ENCODE peak calls at places on chromosomes 4 and X, in nine cellular contexts. Z is activated gamma-delta T cell treated with Interleukin-2 at 50 U/mL for 16 hours; V is activated CD4-positive, alpha-beta T cell treated with anti-CD3 and anti-CD28 coated beads, Interleukin-2, amount 50 U/mL, for 1 hour; U is HT-29; T is anterior cingulate cortex; L is NCI-H774; A is nucleus accumbens; S is naive thymus-derived CD8-positive, alpha-beta T cell; Q is activated CD8-positive, alpha-beta memory T cell treated with anti-CD3 and anti-CD28 coated beads, Interleukin-2, amount 50 U/mL, for 4 hours. F is an unnamed sample.

GRCh38 chr4:24892778-24893177 is 20.1 kb downstream of the CCDC149 start:
- DNase-seq in S (no peak), Q (no peak), L (no peak), V (no peak), A (no peak), T (no peak), U (no peak), Z (no peak), F (no peak)

GRCh38 chrX:140664939-140665338 is 44.6 kb upstream of the LINC00632 start:
- DNase-seq in U (peak; percentile 47), V (no peak), A (no peak), L (no peak), Q (no peak), S (no peak), Z (no peak), T (no peak), F (no peak)

GRCh38 chr4:108168672-108169562 is at the start of gene LEF1:
- DNase-seq in V (peak; percentile 74), T (no peak), Q (peak; percentile 78), L (no peak), A (no peak), Z (peak; percentile 64), U (no peak), S (peak; percentile 64), F (peak; percentile 70)

GRCh38 chrX:109732319-109732779 is 708 bp downstream of the ACSL4 start:
- DNase-seq in S (peak; percentile 31), Z (peak; percentile 6), U (no peak), V (peak; percentile 9), L (no peak), T (no peak), Q (no peak), A (peak; percentile 23), F (peak; percentile 9)

GRCh38 chr4:107131295-107131694 is 95.2 kb upstream of the DKK2 start:
- DNase-seq in S (no peak), T (no peak), Q (no peak), L (no peak), U (no peak), Z (no peak), A (no peak), V (no peak), F (no peak)

GRCh38 chrX:123859409-123859827 is 435 bp upstream of the XIAP start:
- DNase-seq in V (peak; percentile 47), Q (no peak), S (no peak), L (peak; percentile 85), A (no peak), Z (peak; percentile 51), T (peak; percentile 59), U (no peak), F (peak; percentile 69)

GRCh38 chrX:67544871-67545771 is 1.3 kb downstream of the AR start:
- DNase-seq in T (no peak), S (no peak), Q (no peak), Z (no peak), L (no peak), V (no peak), U (no peak), A (peak; percentile 9), F (no peak)

GRCh38 chrX:103742339-103742738 is 31.6 kb downstream of the TMEM31 start:
- DNase-seq in U (no peak), Q (no peak), L (no peak), S (no peak), A (no peak), V (no peak), T (no peak), Z (no peak), F (no peak)

GRCh38 chrX:53184836-53185235 is 40.2 kb downstream of the KDM5C start:
- DNase-seq in S (no peak), V (no peak), T (no peak), Z (no peak), L (no peak), Q (no peak), A (no peak), U (no peak), F (no peak)

GRCh38 chrX:135421932-135422809 is at the start of gene SMIM10L2A:
- DNase-seq in T (no peak), L (no peak), U (no peak), Z (no peak), A (no peak), V (no peak), Q (no peak), S (no peak), F (no peak)

GRCh38 chrX:130030826-130031225 is 48.4 kb downstream of the BCORL1 start:
- DNase-seq in L (no peak), V (no peak), S (no peak), T (no peak), Q (no peak), Z (no peak), A (peak; percentile 7), U (no peak), F (no peak)

GRCh38 chr4:6105311-6105911 is 87.2 kb upstream of the C4orf50 start:
- DNase-seq in L (no peak), Z (no peak), V (no peak), S (no peak), Q (no peak), A (no peak), T (no peak), U (no peak), F (no peak)

GRCh38 chr4:102454278-102454677 is 46.9 kb upstream of the NFKB1 start:
- DNase-seq in Z (no peak), T (no peak), Q (no peak), S (no peak), V (no peak), A (no peak), U (no peak), L (no peak), F (no peak)

GRCh38 chr4:40699648-40700047 is 50.1 kb upstream of the NSUN7 start:
- DNase-seq in V (no peak), U (no peak), L (no peak), T (no peak), A (no peak), S (no peak), Q (no peak), Z (no peak), F (no peak)

F was measured in CD4-positive, CD25-positive, alpha-beta regulatory T cell.